ENCODE peak calls at places on chromosomes 6 and 20, in eight cellular contexts. J, C, X, D, M, T, F and O are unnamed samples.

GRCh38 chr6:18307006-18307405 is 42.7 kb upstream of the DEK start:
- DNase-seq in D (no peak), T (no peak), F (no peak), C (no peak), X (no peak), M (no peak), J (no peak), O (no peak)

GRCh38 chr6:135904666-135905065 is 53.2 kb downstream of the PDE7B start:
- DNase-seq in M (no peak), J (no peak), T (no peak), X (no peak), C (no peak), D (no peak), F (no peak), O (no peak)

GRCh38 chr6:161048636-161049035 is 57.1 kb downstream of the MAP3K4 start:
- DNase-seq in F (no peak), C (no peak), D (no peak), M (no peak), X (no peak), T (no peak), J (no peak), O (no peak)

GRCh38 chr6:142872376-142872775 is 72.6 kb downstream of the HIVEP2 start:
- DNase-seq in F (peak; percentile 30), J (no peak), T (no peak), D (peak; percentile 29), C (no peak), X (no peak), M (no peak), O (no peak)

GRCh38 chr20:10922941-10923340 is 249.1 kb upstream of the JAG1 start:
- DNase-seq in J (no peak), T (no peak), M (no peak), F (no peak), X (no peak), C (no peak), D (no peak), O (no peak)

GRCh38 chr6:158086706-158087518 is 81.2 kb downstream of the SERAC1 start:
- DNase-seq in J (peak; percentile 86), M (peak; percentile 9), D (peak; percentile 33), C (no peak), F (peak; percentile 55), X (no peak), T (no peak), O (no peak)

GRCh38 chr20:37397076-37397953 is 51.4 kb downstream of the SRC start:
- DNase-seq in J (no peak), F (no peak), X (no peak), T (no peak), D (no peak), M (no peak), C (no peak), O (no peak)

GRCh38 chr6:56663344-56663743 is 20.7 kb upstream of the DST start:
- DNase-seq in C (no peak), T (no peak), J (no peak), M (no peak), X (no peak), F (peak; percentile 28), D (peak; percentile 34), O (no peak)

GRCh38 chr6:163243083-163243482 is 171.4 kb upstream of the QKI start:
- DNase-seq in D (no peak), C (no peak), X (no peak), F (no peak), T (no peak), J (no peak), M (no peak), O (no peak)

GRCh38 chr6:33929575-33930288 is 125.9 kb upstream of the MLN start:
- DNase-seq in X (no peak), M (no peak), F (no peak), D (no peak), C (peak; percentile 26), J (peak; percentile 65), T (no peak), O (no peak)